ENCODE peak calls at places on chromosomes 13 and 19, in five cellular contexts. X is HCT116, U is prostate gland, F is suprapubic skin, S is transverse colon. Z is an unnamed sample.

GRCh38 chr13:74771964-74772363 is 637.8 kb upstream of the KLF12 start:
- DNase-seq in X (no peak), U (no peak), F (no peak), S (no peak), Z (no peak)

GRCh38 chr19:35144600-35145436 is 1.8 kb downstream of the FXYD7 start:
- DNase-seq in X (no peak), U (no peak), F (no peak), S (peak), Z (no peak)

GRCh38 chr19:3644351-3645066 is 17.9 kb upstream of the CACTIN start:
- DNase-seq in X (no peak), U (no peak), F (no peak), S (no peak), Z (peak)

GRCh38 chr13:90800082-90800746 is 547.3 kb upstream of the MIR17HG start:
- DNase-seq in X (no peak), U (no peak), F (no peak), S (peak), Z (no peak)

GRCh38 chr13:93289047-93289446 is 62.4 kb downstream of the GPC6 start:
- DNase-seq in X (no peak), U (no peak), F (no peak), S (no peak), Z (no peak)

GRCh38 chr13:60720590-60720989 is 323.6 kb downstream of the TDRD3 start:
- DNase-seq in X (no peak), U (no peak), F (no peak), S (no peak), Z (no peak)

GRCh38 chr19:42099336-42099925 is 23.5 kb downstream of the ZNF574 start:
- DNase-seq in X (no peak), U (no peak), F (no peak), S (no peak), Z (no peak)

GRCh38 chr19:35178701-35179100 is 24.2 kb downstream of the FXYD5 start:
- DNase-seq in X (no peak), U (no peak), F (no peak), S (no peak), Z (no peak)

DNA sequence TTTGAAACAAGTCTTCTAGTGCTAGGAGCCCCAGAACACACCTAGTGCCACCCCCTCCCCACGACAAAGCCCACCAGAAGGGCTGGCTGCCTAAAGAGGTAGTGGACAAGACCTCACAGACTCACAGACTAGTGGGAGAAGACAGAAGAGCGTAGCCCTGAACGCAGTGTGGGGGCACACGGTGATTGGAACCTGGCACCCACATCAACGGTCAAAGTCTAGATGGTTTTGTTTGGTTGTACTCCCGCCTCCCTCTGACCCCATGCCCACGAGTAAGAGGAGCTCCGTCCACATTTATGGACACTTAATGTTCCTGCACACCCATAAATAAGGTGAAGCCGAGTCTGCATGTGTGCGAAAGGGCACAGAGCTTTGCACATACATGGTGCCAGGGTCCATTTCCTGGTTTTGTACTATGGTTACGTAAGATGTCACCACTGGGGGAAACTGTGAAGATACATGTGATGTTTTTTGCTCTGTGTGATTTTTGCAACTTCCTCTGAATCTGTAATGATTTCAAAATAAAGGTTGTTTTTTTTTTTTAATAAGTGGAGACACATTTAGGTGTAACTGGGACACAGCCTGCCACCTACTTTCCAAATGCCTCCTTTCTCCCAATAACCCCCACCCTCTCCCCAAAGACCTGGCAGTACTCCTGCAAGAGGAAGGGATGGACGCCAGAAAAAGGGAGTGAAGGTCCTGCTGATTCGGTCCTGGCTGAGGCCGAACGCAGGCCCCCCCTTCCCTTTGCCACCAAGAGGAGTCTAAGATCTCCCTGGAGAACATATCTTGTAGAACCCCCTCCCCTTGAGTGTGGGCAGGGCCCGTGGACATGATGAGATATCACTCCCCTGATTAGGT is 72.8 kb downstream of the GNG7 start:
- DNase-seq in X (no peak), U (no peak), F (no peak), S (no peak), Z (no peak)
- TF ChIP-seq POLR2AphosphoS5 in X (no peak), U (peak), F (no peak), S (no peak), Z (no peak)

GRCh38 chr19:10747271-10747670 is 29.4 kb downstream of the DNM2 start:
- DNase-seq in X (no peak), U (no peak), F (no peak), S (peak), Z (no peak)

GRCh38 chr19:10744222-10744847 is 26.5 kb downstream of the DNM2 start:
- DNase-seq in X (no peak), U (peak), F (no peak), S (no peak), Z (no peak)

GRCh38 chr19:10740798-10741197 is 22.9 kb downstream of the DNM2 start:
- DNase-seq in X (no peak), U (peak), F (no peak), S (no peak), Z (no peak)

GRCh38 chr19:10744848-10745293 is 27.0 kb downstream of the DNM2 start:
- DNase-seq in X (no peak), U (no peak), F (no peak), S (peak), Z (no peak)

DNA sequence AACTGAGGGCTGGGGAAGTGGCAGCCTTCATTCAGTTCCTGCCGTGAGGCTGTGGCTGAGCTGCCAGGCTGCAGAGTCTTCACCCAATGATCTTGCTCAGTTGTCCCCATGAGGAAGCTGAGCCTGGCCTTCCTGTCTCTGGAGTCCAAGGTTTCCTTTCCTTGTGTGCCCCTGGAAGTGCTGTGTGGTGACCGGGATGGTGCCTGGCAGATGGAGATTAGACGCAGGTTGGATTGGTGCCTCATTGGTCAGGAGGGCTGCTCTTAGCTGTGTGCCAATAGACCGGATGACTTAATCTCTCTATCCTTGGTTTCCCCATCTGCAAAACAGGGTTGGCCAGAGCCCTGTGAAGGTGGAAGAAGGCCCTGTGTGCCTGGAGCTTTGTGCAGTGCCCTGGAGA is 24.6 kb downstream of the DNM2 start:
- DNase-seq in X (no peak), U (no peak), F (no peak), S (peak), Z (no peak)
- TF ChIP-seq POLR2AphosphoS5 in X (no peak), U (no peak), F (no peak), S (no peak), Z (no peak)

GRCh38 chr19:1168562-1168873 is 5.5 kb downstream of the SBNO2 start:
- DNase-seq in X (no peak), U (no peak), F (no peak), S (no peak), Z (no peak)

GRCh38 chr19:1167687-1168561 is 6.1 kb downstream of the SBNO2 start:
- DNase-seq in X (no peak), U (no peak), F (peak), S (no peak), Z (no peak)

GRCh38 chr19:1168877-1169791 is 4.9 kb downstream of the SBNO2 start:
- DNase-seq in X (no peak), U (peak), F (peak), S (no peak), Z (no peak)

GRCh38 chr19:1164684-1165531 is 9.2 kb downstream of the SBNO2 start:
- DNase-seq in X (no peak), U (no peak), F (peak), S (no peak), Z (no peak)

DNA sequence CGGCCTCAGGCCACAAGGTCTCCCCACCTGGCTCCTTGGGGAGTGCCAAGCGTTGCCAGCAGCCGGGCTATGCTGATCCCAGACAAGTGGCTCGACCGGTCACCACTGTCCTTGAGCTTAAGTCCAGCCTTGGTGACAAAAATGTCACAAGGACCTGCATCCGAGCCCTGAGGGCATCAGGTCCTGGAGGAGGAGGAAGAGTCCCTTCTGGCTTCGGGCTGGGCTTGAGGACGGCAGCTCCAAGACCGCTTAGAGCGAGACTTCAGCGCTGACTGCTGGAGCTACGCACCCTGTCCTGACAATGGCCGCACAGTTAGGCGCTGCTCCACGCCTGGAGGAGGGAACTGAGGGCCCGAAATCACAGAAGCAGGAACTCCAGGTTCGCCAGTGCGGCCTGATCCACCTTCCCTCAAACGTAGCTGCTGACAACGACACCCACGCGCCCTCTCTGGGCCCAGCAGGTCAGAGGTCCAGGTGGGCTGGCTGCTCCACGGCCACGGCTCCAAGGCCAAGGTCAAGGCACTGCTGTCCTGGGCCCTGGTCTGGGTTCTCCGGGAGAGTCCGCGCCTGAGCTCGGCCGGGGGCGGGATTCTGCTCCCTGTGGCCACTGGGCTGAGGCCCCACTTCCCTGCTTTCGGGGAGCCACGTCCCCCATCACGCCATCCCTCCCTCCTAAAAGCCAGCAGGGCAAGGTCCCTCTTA is 7.0 kb downstream of the SBNO2 start:
- DNase-seq in X (no peak), U (no peak), F (peak), S (no peak), Z (peak)
- TF ChIP-seq POLR2AphosphoS5 in X (no peak), U (no peak), F (no peak), S (no peak), Z (peak)

DNA sequence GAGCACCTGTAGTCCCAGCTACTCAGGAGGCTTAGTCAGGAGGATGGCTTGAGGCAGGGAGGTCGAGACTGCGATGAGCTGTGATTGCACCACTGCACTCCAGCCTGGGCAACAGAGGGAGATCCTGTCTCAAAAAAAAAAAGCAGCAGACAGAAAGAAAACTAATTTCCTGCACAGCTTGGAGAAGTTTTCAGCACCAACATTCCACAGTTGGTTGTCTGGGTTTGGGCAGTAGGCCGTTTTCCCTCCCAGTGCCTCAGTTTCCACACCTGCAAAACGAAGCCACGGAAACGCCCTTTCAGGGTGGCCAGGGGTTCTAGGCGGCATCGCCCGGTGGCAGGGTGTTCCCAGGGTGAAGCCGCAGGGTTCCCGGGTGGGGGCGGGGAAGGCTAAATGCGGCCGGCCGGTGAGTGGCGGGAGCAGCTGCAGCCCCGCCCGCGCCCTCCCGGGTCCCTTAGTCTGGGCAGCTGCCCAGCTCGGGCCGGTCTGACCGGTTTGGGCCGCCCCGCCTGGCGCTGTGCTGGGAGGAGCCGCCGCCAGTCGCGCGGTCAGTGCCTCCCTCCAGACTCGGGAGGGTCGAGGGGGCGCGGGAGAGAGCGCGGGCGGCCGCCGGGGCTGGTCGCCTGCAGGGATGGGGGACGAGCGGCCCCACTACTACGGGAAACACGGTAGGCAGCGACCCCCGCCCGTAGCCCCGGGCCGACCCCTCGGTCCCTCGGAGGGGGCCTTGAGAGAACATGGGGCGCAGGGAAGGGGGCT is at the start of gene SLC44A2:
- DNase-seq in X (peak), U (peak), F (peak), S (peak), Z (peak)
- TF ChIP-seq POLR2AphosphoS5 in X (peak), U (peak), F (no peak), S (peak), Z (peak)

Z was measured in breast epithelium.